ENCODE peak calls at places on chromosomes 1 and 21, in six cellular contexts. U is T-helper 1 cell; X is naive thymus-derived CD8-positive, alpha-beta T cell; Y is CD8-positive, alpha-beta memory T cell; A is stimulated activated CD8-positive, alpha-beta memory T cell treated with anti-CD3 and anti-CD28 coated beads, Interleukin-4, amount 100 ng/mL, for 1 hour; C is SW480. R is an unnamed sample.

GRCh38 chr1:89274431-89274857 is 1.8 kb upstream of the GBP5 start:
- DNase-seq in U (no peak), Y (no peak), X (no peak), A (no peak), C (no peak), R (peak)

GRCh38 chr21:37503848-37504467 is 137.4 kb downstream of the DYRK1A start:
- DNase-seq in A (no peak), U (no peak), Y (no peak), X (no peak), C (no peak), R (no peak)

GRCh38 chr1:206812456-206812855 is 40.2 kb upstream of the IL10 start:
- DNase-seq in X (no peak), U (no peak), Y (no peak), C (no peak), A (no peak), R (no peak)

GRCh38 chr1:102500795-102501194 is 504.1 kb upstream of the OLFM3 start:
- DNase-seq in U (no peak), C (no peak), X (no peak), Y (no peak), A (no peak), R (no peak)

GRCh38 chr1:172902861-172903381 is 147.8 kb downstream of the TNFSF18 start:
- DNase-seq in A (no peak), X (no peak), Y (no peak), U (no peak), C (no peak), R (peak)

GRCh38 chr1:97053275-97053674 is 331.7 kb downstream of the PTBP2 start:
- DNase-seq in U (no peak), C (no peak), A (no peak), X (no peak), Y (no peak), R (no peak)

GRCh38 chr1:235047331-235047871 is 81.2 kb downstream of the TOMM20 start:
- DNase-seq in Y (no peak), X (no peak), C (no peak), U (no peak), A (no peak), R (no peak)

GRCh38 chr1:168613689-168614655 is 37.6 kb downstream of the XCL1 start:
- DNase-seq in A (no peak), Y (no peak), C (no peak), U (no peak), X (no peak), R (no peak)

GRCh38 chr1:27402349-27402754 is 9.9 kb downstream of the GPR3 start:
- DNase-seq in U (no peak), A (no peak), Y (no peak), X (no peak), C (peak), R (peak)

GRCh38 chr1:182495693-182496092 is 45.7 kb downstream of the RGSL1 start:
- DNase-seq in X (no peak), Y (no peak), C (no peak), U (no peak), A (no peak), R (no peak)

GRCh38 chr1:234541281-234541975 is 62.4 kb upstream of the TARBP1 start:
- DNase-seq in X (no peak), Y (no peak), C (no peak), U (no peak), A (no peak), R (peak)

GRCh38 chr1:209057083-209057482 is 526.4 kb upstream of the CAMK1G start:
- DNase-seq in C (no peak), X (no peak), Y (no peak), U (no peak), A (no peak), R (no peak)

GRCh38 chr1:84907095-84907827 is 14.3 kb upstream of the LPAR3 start:
- DNase-seq in Y (no peak), X (no peak), C (no peak), U (no peak), A (no peak), R (peak)